ENCODE peak calls at places on chromosomes 6 and 20, in five cellular contexts. Y, B, G, U and S are unnamed samples.

GRCh38 chr6:158233214-158233795 is 65.2 kb downstream of the GTF2H5 start:
- DNase-seq in U (peak), B (no peak), G (no peak), Y (no peak), S (no peak)

GRCh38 chr6:157649311-157650260 is 173.5 kb upstream of the SNX9 start:
- DNase-seq in Y (no peak), G (no peak), B (no peak), U (no peak), S (no peak)

GRCh38 chr20:2172305-2173175 is 70.9 kb downstream of the STK35 start:
- DNase-seq in B (peak), Y (peak), U (peak), G (peak), S (peak)

GRCh38 chr6:12605888-12606345 is 110.7 kb upstream of the PHACTR1 start:
- DNase-seq in Y (no peak), U (peak), B (peak), G (peak), S (peak)

GRCh38 chr6:104418839-104419238 is 440.9 kb downstream of the HACE1 start:
- DNase-seq in Y (no peak), G (no peak), B (no peak), U (no peak), S (no peak)

GRCh38 chr6:158518196-158519127 is 41.4 kb upstream of the TMEM181 start:
- DNase-seq in U (peak), B (peak), G (peak), Y (peak), S (no peak)

GRCh38 chr20:34510575-34510974 is 5.6 kb upstream of the DYNLRB1 start:
- DNase-seq in G (no peak), Y (no peak), B (no peak), U (no peak), S (no peak)

GRCh38 chr20:9180480-9181257 is 111.8 kb downstream of the PLCB4 start:
- DNase-seq in G (no peak), B (no peak), Y (no peak), U (no peak), S (no peak)

GRCh38 chr6:4727671-4728435 is 48.4 kb upstream of the CDYL start:
- DNase-seq in G (peak), B (no peak), U (no peak), Y (no peak), S (no peak)

GRCh38 chr20:50635676-50636600 is 55.4 kb downstream of the RIPOR3 start:
- DNase-seq in Y (peak), B (peak), U (no peak), G (peak), S (no peak)

GRCh38 chr6:26520088-26520839 is 17.9 kb upstream of the HMGN4 start:
- DNase-seq in U (no peak), Y (peak), B (no peak), G (no peak), S (no peak)

GRCh38 chr20:44253528-44253927 is 6.4 kb downstream of the GDAP1L1 start:
- DNase-seq in G (no peak), Y (no peak), B (no peak), U (no peak), S (no peak)

GRCh38 chr20:54197621-54198604 is 10.0 kb upstream of the PFDN4 start:
- DNase-seq in Y (no peak), B (peak), G (peak), U (peak), S (no peak)

DNA sequence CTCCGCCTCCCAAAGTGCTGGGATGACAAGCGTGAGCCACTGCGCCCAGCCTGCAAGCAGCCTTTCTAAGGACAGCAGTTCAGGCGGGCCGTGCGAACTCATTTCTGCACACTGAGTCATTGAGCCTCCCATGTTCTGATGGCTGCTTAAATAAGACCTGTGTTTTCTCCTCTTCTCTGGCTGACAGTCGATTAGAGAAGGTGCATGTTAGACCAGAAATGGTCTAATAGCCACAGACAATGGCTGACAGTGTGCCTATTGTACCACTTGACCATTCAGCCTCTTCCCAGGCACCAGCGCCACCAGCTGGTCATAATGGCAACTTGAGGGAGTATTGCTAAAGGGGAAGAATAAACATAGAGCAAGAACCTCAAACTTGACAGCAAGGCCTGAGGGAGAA is 6.2 kb downstream of the CST11 start:
- DNase-seq in B (peak), Y (no peak), U (no peak), G (peak), S (no peak)
- TF ChIP-seq CTCF in B (peak), Y (no peak), U (no peak), G (peak), S (peak)

GRCh38 chr6:15058200-15059070 is 187.4 kb upstream of the JARID2 start:
- DNase-seq in B (no peak), U (no peak), Y (no peak), G (no peak), S (no peak)
- TF ChIP-seq CTCF in B (no peak), U (no peak), Y (no peak), G (no peak), S (no peak)

GRCh38 chr6:161265975-161266374 is 7.9 kb downstream of the AGPAT4 start:
- DNase-seq in Y (no peak), B (no peak), G (no peak), U (no peak), S (no peak)

GRCh38 chr6:161269310-161269709 is 4.6 kb downstream of the AGPAT4 start:
- DNase-seq in U (no peak), B (no peak), Y (no peak), G (no peak), S (no peak)

GRCh38 chr6:161265554-161265953 is 8.3 kb downstream of the AGPAT4 start:
- DNase-seq in U (no peak), B (no peak), Y (no peak), G (no peak), S (no peak)

GRCh38 chr6:161268526-161269210 is 5.2 kb downstream of the AGPAT4 start:
- DNase-seq in Y (no peak), U (no peak), B (no peak), G (no peak), S (no peak)

DNA sequence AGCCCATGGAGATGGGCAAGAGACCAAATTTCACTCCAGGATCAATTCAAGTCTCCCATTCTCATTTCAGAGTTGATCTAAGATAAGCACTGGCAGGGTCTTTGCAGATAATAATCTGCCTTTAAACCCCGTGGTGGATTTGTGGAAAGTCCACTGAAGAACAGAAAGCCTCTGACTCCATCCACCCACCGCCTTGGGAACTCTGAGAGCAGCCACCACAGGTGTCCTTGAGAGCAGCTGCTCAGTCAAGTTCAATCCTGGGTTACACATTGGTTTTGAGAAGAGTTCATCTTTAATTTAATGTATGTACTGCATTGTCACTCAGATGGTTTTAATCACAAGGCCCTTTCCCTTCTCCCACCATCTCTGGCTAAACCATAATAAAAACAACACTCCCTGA is 7.0 kb downstream of the AGPAT4 start:
- DNase-seq in B (no peak), G (no peak), U (no peak), Y (no peak), S (no peak)
- TF ChIP-seq CTCF in B (no peak), G (no peak), U (no peak), Y (no peak), S (no peak)

GRCh38 chr6:9039258-9039657 is 603.9 kb upstream of the SLC35B3 start:
- DNase-seq in Y (no peak), U (no peak), B (no peak), G (no peak), S (no peak)
- TF ChIP-seq CTCF in Y (no peak), U (no peak), B (no peak), G (no peak), S (no peak)

GRCh38 chr6:111873178-111874029 is at the start of gene FYN:
- DNase-seq in U (peak), G (peak), Y (peak), B (peak), S (peak)
- TF ChIP-seq CTCF in U (peak), G (peak), Y (no peak), B (peak), S (peak)